ENCODE peak calls at places on chromosomes 3 and 15, in five cellular contexts. I is pancreas; O is central memory CD4-positive, alpha-beta T cell; F is CD8-positive, alpha-beta memory T cell; E is EL. P is an unnamed sample.

GRCh38 chr3:124579641-124580040 is 150.6 kb upstream of the UMPS start:
- DNase-seq in E (no peak), O (no peak), F (no peak), I (no peak), P (no peak)

GRCh38 chr3:196517919-196518318 is 2.8 kb upstream of the SMCO1 start:
- DNase-seq in I (no peak), O (no peak), E (no peak), F (no peak), P (no peak)

GRCh38 chr3:150739200-150739863 is 23.6 kb downstream of the SIAH2 start:
- DNase-seq in I (no peak), O (no peak), F (no peak), E (no peak), P (peak)

GRCh38 chr3:109729111-109729510 is 391.8 kb upstream of the DPPA4 start:
- DNase-seq in E (no peak), I (no peak), F (no peak), O (no peak), P (no peak)

GRCh38 chr15:39110336-39110735 is 470.5 kb upstream of the THBS1 start:
- DNase-seq in E (peak), I (no peak), O (no peak), F (no peak), P (no peak)

GRCh38 chr3:27568393-27568792 is 84.2 kb upstream of the SLC4A7 start:
- DNase-seq in E (peak), F (no peak), O (no peak), I (no peak), P (no peak)

GRCh38 chr3:111761309-111761795 is 97.7 kb upstream of the PHLDB2 start:
- DNase-seq in I (no peak), F (no peak), O (no peak), E (peak), P (no peak)

GRCh38 chr3:154126651-154127050 is 5.5 kb downstream of the ARHGEF26 start:
- DNase-seq in F (no peak), I (no peak), O (no peak), E (no peak), P (no peak)

GRCh38 chr15:48300038-48300437 is 31.2 kb upstream of the DUT start:
- DNase-seq in E (no peak), O (no peak), F (no peak), I (no peak), P (no peak)

GRCh38 chr3:7978104-7978457 is 523.5 kb upstream of the LMCD1 start:
- DNase-seq in O (no peak), I (no peak), F (no peak), E (no peak), P (no peak)

GRCh38 chr15:70385711-70386110 is 288.0 kb upstream of the TLE3 start:
- DNase-seq in E (no peak), I (no peak), F (no peak), O (no peak), P (no peak)

GRCh38 chr3:31039145-31039544 is 144.7 kb upstream of the GADL1 start:
- DNase-seq in I (no peak), F (no peak), E (no peak), O (no peak), P (no peak)

GRCh38 chr15:75131269-75131643 is 70.4 kb upstream of the C15orf39 start:
- DNase-seq in O (no peak), F (no peak), E (no peak), I (no peak), P (no peak)

GRCh38 chr3:137084579-137084978 is 126.8 kb downstream of the IL20RB start:
- DNase-seq in E (no peak), I (no peak), F (no peak), O (no peak), P (no peak)

GRCh38 chr15:80988148-80988796 is 1.3 kb downstream of the MESD start:
- DNase-seq in I (no peak), F (no peak), O (no peak), E (no peak), P (no peak)

GRCh38 chr3:171825222-171825828 is 15.0 kb upstream of the PLD1 start:
- DNase-seq in O (no peak), E (peak), F (no peak), I (no peak), P (no peak)